ENCODE peak calls at places on chromosome 18, in ten cellular contexts. I is cardiac muscle cell, N is IMR-90, C is A549, D is SK-N-SH, G is HFF-Myc, F is fibroblast of lung, H is GM12864, Y is stomach, T is AG09309. E is an unnamed sample.

GRCh38 chr18:53790817-53791216 is 433.7 kb downstream of the MBD2 start:
- DNase-seq in C (no peak), T (peak; percentile 7), D (no peak), F (peak; percentile 38), Y (no peak), I (peak; percentile 54), N (no peak), G (no peak), H (no peak), E (no peak)

GRCh38 chr18:37554399-37554787 is 11.2 kb downstream of the CELF4 start:
- DNase-seq in F (no peak), I (no peak), D (no peak), Y (no peak), N (no peak), C (no peak), H (no peak), G (no peak), T (no peak), E (no peak)

GRCh38 chr18:54269924-54270844 is 867 bp downstream of the POLI start:
- DNase-seq in I (peak; percentile 62), Y (peak; percentile 42), G (peak; percentile 20), F (peak; percentile 28), D (peak; percentile 65), N (peak; percentile 18), H (peak; percentile 57), C (peak; percentile 30), T (no peak), E (no peak)

GRCh38 chr18:55152801-55153200 is 193.5 kb upstream of the CCDC68 start:
- DNase-seq in Y (no peak), F (peak; percentile 31), D (no peak), I (peak; percentile 51), N (peak; percentile 73), C (no peak), T (no peak), H (no peak), G (no peak), E (peak; percentile 39)

GRCh38 chr18:47191956-47192355 is 15.8 kb upstream of the IER3IP1 start:
- DNase-seq in N (peak; percentile 32), Y (no peak), I (peak; percentile 22), H (no peak), F (no peak), C (no peak), D (no peak), G (no peak), T (no peak), E (peak; percentile 43)

GRCh38 chr18:59275406-59275949 is 2.2 kb upstream of the RAX start:
- DNase-seq in T (no peak), Y (no peak), D (no peak), G (no peak), F (no peak), I (no peak), H (no peak), C (no peak), N (no peak), E (no peak)

GRCh38 chr18:12299862-12300261 is 8.2 kb upstream of the TUBB6 start:
- DNase-seq in N (no peak), I (no peak), F (no peak), G (no peak), D (no peak), C (no peak), Y (no peak), T (no peak), H (no peak), E (no peak)

GRCh38 chr18:61900504-61901281 is 7.9 kb upstream of the RNF152 start:
- DNase-seq in H (no peak), D (no peak), T (no peak), I (no peak), F (no peak), G (no peak), C (no peak), N (no peak), Y (no peak), E (no peak)

GRCh38 chr18:22286576-22286975 is 117.2 kb downstream of the GATA6 start:
- DNase-seq in G (no peak), C (no peak), Y (peak; percentile 75), T (no peak), D (no peak), N (no peak), I (peak; percentile 31), F (no peak), H (no peak), E (no peak)

GRCh38 chr18:8063733-8064132 is 496.6 kb downstream of the PTPRM start:
- DNase-seq in Y (no peak), T (no peak), N (no peak), G (no peak), F (no peak), H (no peak), D (no peak), I (no peak), C (no peak), E (no peak)
- TF ChIP-seq CTCF in Y (no peak), T (no peak), N (no peak), G (no peak), F (no peak), H (no peak), D (no peak), I (no peak), C (no peak), E (no peak)

DNA sequence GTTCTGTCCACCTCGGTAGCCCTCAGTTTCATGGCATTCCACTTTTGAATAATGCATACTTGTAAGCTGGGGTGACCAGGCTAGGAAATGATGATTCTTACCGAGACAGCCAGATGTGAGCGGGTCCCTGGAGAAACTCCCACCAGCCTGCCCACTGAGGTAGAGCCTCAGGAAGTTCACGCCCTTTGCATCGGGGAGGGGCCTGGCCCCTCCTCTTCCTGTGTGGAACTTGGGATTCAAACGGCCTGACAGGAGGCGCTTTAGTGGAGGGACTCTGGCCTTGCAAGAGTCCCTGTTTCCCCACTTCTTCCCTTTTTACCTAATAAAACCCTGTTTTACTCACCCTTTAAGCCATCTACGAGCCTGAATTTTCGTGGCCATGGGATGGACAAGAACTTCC is 44.6 kb downstream of the MRO start:
- DNase-seq in G (no peak), T (no peak), Y (no peak), N (no peak), H (no peak), D (no peak), F (no peak), C (no peak), I (no peak), E (no peak)
- H3K4me3 ChIP-seq in G (no peak overlapping the region), T (no peak overlapping the region), Y (no peak overlapping the region), N (no peak overlapping the region), H (no peak overlapping the region), D (no peak overlapping the region), F (no peak overlapping the region), C (no peak overlapping the region), I (no peak overlapping the region), E (no peak overlapping the region)

DNA sequence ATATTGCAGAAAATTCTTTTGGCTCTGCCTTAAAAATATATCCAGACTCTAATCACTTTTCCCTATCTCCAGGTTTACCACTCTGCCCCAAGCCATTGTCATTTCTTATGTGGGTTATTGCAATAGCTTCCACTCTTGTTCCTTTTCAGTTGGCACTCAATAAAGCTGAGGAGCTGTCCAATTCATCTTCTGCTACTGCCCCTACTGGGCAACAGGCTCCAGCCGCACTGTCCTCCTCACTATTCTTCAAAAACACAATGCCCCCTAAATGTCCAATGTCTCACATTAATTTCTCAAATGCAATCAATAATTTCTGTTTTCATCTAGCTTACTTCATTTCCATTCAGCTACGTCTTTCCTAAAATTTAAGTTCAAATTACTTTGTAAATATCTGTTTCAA is 1262.5 kb upstream of the CDH2 start:
- DNase-seq in H (no peak), F (no peak), T (no peak), N (no peak), I (no peak), Y (no peak), D (no peak), C (no peak), G (no peak), E (no peak)
- TF ChIP-seq CTCF in H (no peak), F (no peak), T (peak; percentile 18), N (peak; percentile 5), I (peak; percentile 17), Y (no peak), D (peak; percentile 33), C (no peak), G (no peak), E (peak; percentile 28)

GRCh38 chr18:32470713-32471633 is at the start of gene GAREM1:
- DNase-seq in G (peak; percentile 78), Y (peak; percentile 96), I (peak; percentile 99), T (peak; percentile 88), H (peak; percentile 60), F (peak; percentile 98), D (peak; percentile 97), N (peak; percentile 98), C (peak; percentile 56), E (peak; percentile 96)

GRCh38 chr18:32469190-32469611 is 1.5 kb downstream of the GAREM1 start:
- DNase-seq in H (no peak), T (no peak), N (peak; percentile 36), Y (peak; percentile 49), G (no peak), C (peak; percentile 12), D (peak; percentile 66), I (peak; percentile 43), F (peak; percentile 41), E (no peak)

GRCh38 chr18:32470136-32470712 is 458 bp downstream of the GAREM1 start:
- DNase-seq in T (no peak), C (peak; percentile 12), N (peak; percentile 17), I (peak; percentile 48), D (no peak), F (peak; percentile 24), Y (peak; percentile 45), H (no peak), G (no peak), E (peak; percentile 17)

GRCh38 chr18:32469691-32470131 is 971 bp downstream of the GAREM1 start:
- DNase-seq in C (peak; percentile 3), H (no peak), D (no peak), F (peak; percentile 52), I (peak; percentile 20), G (no peak), Y (no peak), T (no peak), N (peak; percentile 10), E (peak; percentile 8)

DNA sequence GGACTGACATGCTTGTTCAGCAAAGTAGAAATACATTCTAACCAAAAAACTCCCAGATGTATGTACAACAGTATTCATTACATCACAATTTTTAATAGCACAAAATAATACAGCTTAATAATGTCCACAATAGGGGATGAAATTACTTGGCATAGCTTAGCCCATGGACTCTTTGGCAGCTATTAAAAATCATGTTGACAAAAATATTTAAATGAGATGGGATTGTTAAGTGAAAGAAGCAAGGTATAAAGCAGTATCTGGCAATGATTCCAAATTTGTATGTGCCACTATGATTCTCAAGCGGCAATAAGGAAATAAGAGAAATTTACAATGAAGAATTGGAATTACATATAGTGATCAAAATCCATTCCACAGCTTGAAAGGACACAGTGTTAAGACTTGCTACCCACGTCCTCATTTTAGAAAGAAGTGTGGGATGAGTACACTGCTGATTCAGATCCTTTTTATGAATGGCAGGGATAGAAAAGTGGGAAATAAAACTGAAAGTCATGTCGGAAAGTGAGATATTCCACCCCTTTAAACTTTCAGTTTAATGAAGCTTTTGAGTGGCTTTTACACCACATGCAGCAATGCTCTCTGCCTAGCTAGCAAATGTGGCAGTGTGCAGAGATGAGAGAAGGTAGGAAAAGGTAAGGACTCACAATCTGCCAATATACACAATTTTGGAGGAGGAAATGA is 2.4 kb downstream of the GAREM1 start:
- DNase-seq in I (no peak), H (no peak), Y (no peak), G (no peak), F (no peak), D (no peak), T (no peak), N (no peak), C (no peak), E (no peak)
- H3K4me3 ChIP-seq in I (peak overlapping the region; percentile 100), H (no peak overlapping the region), Y (peak overlapping the region; percentile 87), G (no peak overlapping the region), F (peak overlapping the region; percentile 50), D (peak overlapping the region; percentile 30), T (no peak overlapping the region), N (no peak overlapping the region), C (no peak overlapping the region), E (no peak overlapping the region)